ENCODE peak calls at places on chromosomes 3 and 15, in six cellular contexts. One of them, this sample, is unnamed.
A peak's percentile ranks its signal among the peaks of the same experiment; 100 is the strongest.

GRCh38 chr3:153970735-153971347 is 150.3 kb upstream of the ARHGEF26 start:
- DNase-seq in GM23338: peak; percentile 27
- DNase-seq in activated CD8-positive, alpha-beta memory T cell treated with anti-CD3 and anti-CD28 coated beads for 1 hour: no peak
- DNase-seq in midbrain: peak; percentile 9
- DNase-seq in MM.1S: peak; percentile 46
- DNase-seq in heart right ventricle: no peak
- DNase-seq in this sample: no peak

GRCh38 chr3:147191795-147192385 is 214.5 kb downstream of the ZIC4 start:
- DNase-seq in GM23338: peak; percentile 90
- DNase-seq in activated CD8-positive, alpha-beta memory T cell treated with anti-CD3 and anti-CD28 coated beads for 1 hour: no peak
- DNase-seq in midbrain: peak; percentile 61
- DNase-seq in MM.1S: peak; percentile 49
- DNase-seq in heart right ventricle: no peak
- DNase-seq in this sample: no peak

GRCh38 chr3:112351036-112351435 is 18.1 kb downstream of the CD200 start:
- DNase-seq in GM23338: no peak
- DNase-seq in activated CD8-positive, alpha-beta memory T cell treated with anti-CD3 and anti-CD28 coated beads for 1 hour: no peak
- DNase-seq in midbrain: no peak
- DNase-seq in MM.1S: no peak
- DNase-seq in heart right ventricle: no peak
- DNase-seq in this sample: no peak

GRCh38 chr15:68834356-68834755 is 13.7 kb upstream of the ANP32A start:
- DNase-seq in GM23338: no peak
- DNase-seq in activated CD8-positive, alpha-beta memory T cell treated with anti-CD3 and anti-CD28 coated beads for 1 hour: no peak
- DNase-seq in midbrain: no peak
- DNase-seq in MM.1S: no peak
- DNase-seq in heart right ventricle: no peak
- DNase-seq in this sample: no peak

GRCh38 chr15:89075121-89075640 is 13.1 kb upstream of the ABHD2 start:
- DNase-seq in GM23338: no peak
- DNase-seq in activated CD8-positive, alpha-beta memory T cell treated with anti-CD3 and anti-CD28 coated beads for 1 hour: no peak
- DNase-seq in midbrain: no peak
- DNase-seq in MM.1S: no peak
- DNase-seq in heart right ventricle: no peak
- DNase-seq in this sample: no peak

GRCh38 chr3:33438871-33439270 is 1.3 kb downstream of the UBP1 start:
- DNase-seq in GM23338: no peak
- DNase-seq in activated CD8-positive, alpha-beta memory T cell treated with anti-CD3 and anti-CD28 coated beads for 1 hour: no peak
- DNase-seq in midbrain: no peak
- DNase-seq in MM.1S: peak; percentile 34
- DNase-seq in heart right ventricle: no peak
- DNase-seq in this sample: no peak

GRCh38 chr3:194832346-194833104 is 146.8 kb downstream of the FAM43A start:
- DNase-seq in GM23338: no peak
- DNase-seq in activated CD8-positive, alpha-beta memory T cell treated with anti-CD3 and anti-CD28 coated beads for 1 hour: no peak
- DNase-seq in midbrain: no peak
- DNase-seq in MM.1S: no peak
- DNase-seq in heart right ventricle: no peak
- DNase-seq in this sample: no peak

GRCh38 chr15:90873998-90874605 is 5.7 kb downstream of the FURIN start:
- DNase-seq in GM23338: peak; percentile 57
- DNase-seq in activated CD8-positive, alpha-beta memory T cell treated with anti-CD3 and anti-CD28 coated beads for 1 hour: no peak
- DNase-seq in midbrain: no peak
- DNase-seq in MM.1S: no peak
- DNase-seq in heart right ventricle: no peak
- DNase-seq in this sample: peak; percentile 68

GRCh38 chr3:126057547-126057819 is 26.4 kb downstream of the SLC41A3 start:
- DNase-seq in GM23338: no peak
- DNase-seq in activated CD8-positive, alpha-beta memory T cell treated with anti-CD3 and anti-CD28 coated beads for 1 hour: no peak
- DNase-seq in midbrain: no peak
- DNase-seq in MM.1S: no peak
- DNase-seq in heart right ventricle: no peak
- DNase-seq in this sample: no peak

GRCh38 chr3:38611866-38612265 is 37.6 kb downstream of the SCN5A start:
- DNase-seq in GM23338: no peak
- DNase-seq in activated CD8-positive, alpha-beta memory T cell treated with anti-CD3 and anti-CD28 coated beads for 1 hour: no peak
- DNase-seq in midbrain: no peak
- DNase-seq in MM.1S: no peak
- DNase-seq in heart right ventricle: no peak
- DNase-seq in this sample: no peak

GRCh38 chr3:148711981-148712666 is 14.4 kb downstream of the AGTR1 start:
- DNase-seq in GM23338: no peak
- DNase-seq in activated CD8-positive, alpha-beta memory T cell treated with anti-CD3 and anti-CD28 coated beads for 1 hour: no peak
- DNase-seq in midbrain: no peak
- DNase-seq in MM.1S: no peak
- DNase-seq in heart right ventricle: no peak
- DNase-seq in this sample: no peak

GRCh38 chr3:72318504-72319201 is 529.6 kb downstream of the SHQ1 start:
- DNase-seq in GM23338: no peak
- DNase-seq in activated CD8-positive, alpha-beta memory T cell treated with anti-CD3 and anti-CD28 coated beads for 1 hour: no peak
- DNase-seq in midbrain: no peak
- DNase-seq in MM.1S: no peak
- DNase-seq in heart right ventricle: no peak
- DNase-seq in this sample: no peak

GRCh38 chr15:49031764-49032270 is 14.4 kb downstream of the SECISBP2L start:
- DNase-seq in GM23338: no peak
- DNase-seq in activated CD8-positive, alpha-beta memory T cell treated with anti-CD3 and anti-CD28 coated beads for 1 hour: no peak
- DNase-seq in midbrain: no peak
- DNase-seq in MM.1S: no peak
- DNase-seq in heart right ventricle: no peak
- DNase-seq in this sample: no peak

GRCh38 chr3:64888840-64889239 is 201.0 kb upstream of the ADAMTS9 start:
- DNase-seq in GM23338: no peak
- DNase-seq in activated CD8-positive, alpha-beta memory T cell treated with anti-CD3 and anti-CD28 coated beads for 1 hour: no peak
- DNase-seq in midbrain: no peak
- DNase-seq in MM.1S: no peak
- DNase-seq in heart right ventricle: no peak
- DNase-seq in this sample: no peak

GRCh38 chr15:40072216-40072990 is 33.4 kb upstream of the SRP14 start:
- DNase-seq in GM23338: peak; percentile 45
- DNase-seq in activated CD8-positive, alpha-beta memory T cell treated with anti-CD3 and anti-CD28 coated beads for 1 hour: no peak
- DNase-seq in midbrain: no peak
- DNase-seq in MM.1S: no peak
- DNase-seq in heart right ventricle: peak; percentile 54
- DNase-seq in this sample: peak; percentile 82

GRCh38 chr3:127682576-127682975 is 9.8 kb downstream of the ABTB1 start:
- DNase-seq in GM23338: peak; percentile 63
- DNase-seq in activated CD8-positive, alpha-beta memory T cell treated with anti-CD3 and anti-CD28 coated beads for 1 hour: no peak
- DNase-seq in midbrain: no peak
- DNase-seq in MM.1S: no peak
- DNase-seq in heart right ventricle: no peak
- DNase-seq in this sample: peak; percentile 24

GRCh38 chr3:87088984-87089841 is 98.3 kb upstream of the VGLL3 start:
- DNase-seq in GM23338: peak; percentile 68
- DNase-seq in activated CD8-positive, alpha-beta memory T cell treated with anti-CD3 and anti-CD28 coated beads for 1 hour: no peak
- DNase-seq in midbrain: peak; percentile 88
- DNase-seq in MM.1S: no peak
- DNase-seq in heart right ventricle: peak; percentile 55
- DNase-seq in this sample: peak; percentile 75

GRCh38 chr3:52396907-52397591 is 47.9 kb downstream of the SEMA3G start:
- DNase-seq in GM23338: no peak
- DNase-seq in activated CD8-positive, alpha-beta memory T cell treated with anti-CD3 and anti-CD28 coated beads for 1 hour: no peak
- DNase-seq in midbrain: no peak
- DNase-seq in MM.1S: no peak
- DNase-seq in heart right ventricle: no peak
- DNase-seq in this sample: peak; percentile 38

GRCh38 chr15:73923488-73924164 is 2.6 kb upstream of the LOXL1 start:
- DNase-seq in GM23338: no peak
- DNase-seq in activated CD8-positive, alpha-beta memory T cell treated with anti-CD3 and anti-CD28 coated beads for 1 hour: no peak
- DNase-seq in midbrain: no peak
- DNase-seq in MM.1S: no peak
- DNase-seq in heart right ventricle: no peak
- DNase-seq in this sample: peak; percentile 59

GRCh38 chr3:22231061-22231460 is 480.1 kb upstream of the ZNF385D start:
- DNase-seq in GM23338: no peak
- DNase-seq in activated CD8-positive, alpha-beta memory T cell treated with anti-CD3 and anti-CD28 coated beads for 1 hour: no peak
- DNase-seq in midbrain: no peak
- DNase-seq in MM.1S: no peak
- DNase-seq in heart right ventricle: no peak
- DNase-seq in this sample: no peak

GRCh38 chr15:98799461-98799971 is 151.2 kb downstream of the IGF1R start:
- DNase-seq in GM23338: peak; percentile 66
- DNase-seq in activated CD8-positive, alpha-beta memory T cell treated with anti-CD3 and anti-CD28 coated beads for 1 hour: no peak
- DNase-seq in midbrain: no peak
- DNase-seq in MM.1S: no peak
- DNase-seq in heart right ventricle: no peak
- DNase-seq in this sample: no peak

GRCh38 chr15:64046347-64047153 is at the start of gene DAPK2:
- DNase-seq in GM23338: peak; percentile 85
- DNase-seq in activated CD8-positive, alpha-beta memory T cell treated with anti-CD3 and anti-CD28 coated beads for 1 hour: peak; percentile 23
- DNase-seq in midbrain: peak; percentile 83
- DNase-seq in MM.1S: peak; percentile 77
- DNase-seq in heart right ventricle: peak; percentile 83
- DNase-seq in this sample: peak; percentile 79

GRCh38 chr15:48433226-48433886 is 102.1 kb downstream of the DUT start:
- DNase-seq in GM23338: no peak
- DNase-seq in activated CD8-positive, alpha-beta memory T cell treated with anti-CD3 and anti-CD28 coated beads for 1 hour: no peak
- DNase-seq in midbrain: no peak
- DNase-seq in MM.1S: no peak
- DNase-seq in heart right ventricle: no peak
- DNase-seq in this sample: no peak

GRCh38 chr3:156811092-156811862 is 14.9 kb upstream of the LEKR1 start:
- DNase-seq in GM23338: no peak
- DNase-seq in activated CD8-positive, alpha-beta memory T cell treated with anti-CD3 and anti-CD28 coated beads for 1 hour: no peak
- DNase-seq in midbrain: no peak
- DNase-seq in MM.1S: peak; percentile 39
- DNase-seq in heart right ventricle: no peak
- DNase-seq in this sample: no peak

GRCh38 chr15:51849866-51850265 is 20.4 kb downstream of the TMOD3 start:
- DNase-seq in GM23338: no peak
- DNase-seq in activated CD8-positive, alpha-beta memory T cell treated with anti-CD3 and anti-CD28 coated beads for 1 hour: no peak
- DNase-seq in midbrain: no peak
- DNase-seq in MM.1S: no peak
- DNase-seq in heart right ventricle: no peak
- DNase-seq in this sample: no peak

GRCh38 chr3:17431004-17431403 is 311.4 kb downstream of the TBC1D5 start:
- DNase-seq in GM23338: peak; percentile 46
- DNase-seq in activated CD8-positive, alpha-beta memory T cell treated with anti-CD3 and anti-CD28 coated beads for 1 hour: no peak
- DNase-seq in midbrain: peak; percentile 49
- DNase-seq in MM.1S: peak; percentile 33
- DNase-seq in heart right ventricle: no peak
- DNase-seq in this sample: no peak

GRCh38 chr3:56536735-56537134 is 20.2 kb upstream of the CCDC66 start:
- DNase-seq in GM23338: no peak
- DNase-seq in activated CD8-positive, alpha-beta memory T cell treated with anti-CD3 and anti-CD28 coated beads for 1 hour: no peak
- DNase-seq in midbrain: no peak
- DNase-seq in MM.1S: no peak
- DNase-seq in heart right ventricle: no peak
- DNase-seq in this sample: no peak

GRCh38 chr3:185750015-185750414 is 74.8 kb downstream of the IGF2BP2 start:
- DNase-seq in GM23338: no peak
- DNase-seq in activated CD8-positive, alpha-beta memory T cell treated with anti-CD3 and anti-CD28 coated beads for 1 hour: no peak
- DNase-seq in midbrain: no peak
- DNase-seq in MM.1S: no peak
- DNase-seq in heart right ventricle: no peak
- DNase-seq in this sample: no peak

GRCh38 chr3:177624523-177625495 is 427.5 kb upstream of the TBL1XR1 start:
- DNase-seq in GM23338: no peak
- DNase-seq in activated CD8-positive, alpha-beta memory T cell treated with anti-CD3 and anti-CD28 coated beads for 1 hour: no peak
- DNase-seq in midbrain: no peak
- DNase-seq in MM.1S: no peak
- DNase-seq in heart right ventricle: no peak
- DNase-seq in this sample: no peak

GRCh38 chr3:177770821-177771220 is 573.5 kb upstream of the TBL1XR1 start:
- DNase-seq in GM23338: no peak
- DNase-seq in activated CD8-positive, alpha-beta memory T cell treated with anti-CD3 and anti-CD28 coated beads for 1 hour: no peak
- DNase-seq in midbrain: no peak
- DNase-seq in MM.1S: no peak
- DNase-seq in heart right ventricle: no peak
- DNase-seq in this sample: no peak

GRCh38 chr3:138724433-138724832 is 110.3 kb downstream of the PIK3CB start:
- DNase-seq in GM23338: peak; percentile 11
- DNase-seq in activated CD8-positive, alpha-beta memory T cell treated with anti-CD3 and anti-CD28 coated beads for 1 hour: no peak
- DNase-seq in midbrain: peak; percentile 12
- DNase-seq in MM.1S: no peak
- DNase-seq in heart right ventricle: no peak
- DNase-seq in this sample: no peak

GRCh38 chr15:43792761-43793493 is 807 bp downstream of the SERF2 start:
- DNase-seq in GM23338: peak; percentile 35
- DNase-seq in activated CD8-positive, alpha-beta memory T cell treated with anti-CD3 and anti-CD28 coated beads for 1 hour: no peak
- DNase-seq in midbrain: no peak
- DNase-seq in MM.1S: no peak
- DNase-seq in heart right ventricle: peak; percentile 33
- DNase-seq in this sample: peak; percentile 67

GRCh38 chr3:167740961-167741587 is 5.6 kb downstream of the SERPINI1 start:
- DNase-seq in GM23338: peak; percentile 75
- DNase-seq in activated CD8-positive, alpha-beta memory T cell treated with anti-CD3 and anti-CD28 coated beads for 1 hour: no peak
- DNase-seq in midbrain: peak; percentile 57
- DNase-seq in MM.1S: peak; percentile 68
- DNase-seq in heart right ventricle: no peak
- DNase-seq in this sample: no peak

This sample was measured in right cardiac atrium.